ENCODE peak calls at places on chromosomes 12 and 14, in seven cellular contexts. O, Y, W, R, K, T and E are unnamed samples.
A peak's percentile ranks its signal among the peaks of the same experiment; 100 is the strongest.

GRCh38 chr14:102272392-102272791 is 32.6 kb downstream of the MOK start:
- DNase-seq in O (no peak), Y (no peak), W (no peak), R (no peak), K (peak; percentile 66), T (no peak), E (no peak)

GRCh38 chr12:92068441-92068840 is 77.2 kb downstream of the BTG1 start:
- DNase-seq in O (no peak), Y (no peak), W (peak; percentile 52), R (no peak), K (no peak), T (no peak), E (no peak)

GRCh38 chr12:68755536-68756243 is 9.7 kb downstream of the SLC35E3 start:
- DNase-seq in O (no peak), Y (no peak), W (no peak), R (no peak), K (no peak), T (no peak), E (no peak)

GRCh38 chr14:85444685-85445084 is 85.3 kb upstream of the FLRT2 start:
- DNase-seq in O (no peak), Y (no peak), W (peak; percentile 14), R (no peak), K (peak; percentile 22), T (no peak), E (peak; percentile 13)

GRCh38 chr12:121765573-121765972 is 27.9 kb downstream of the RHOF start:
- DNase-seq in O (no peak), Y (no peak), W (peak; percentile 89), R (no peak), K (peak; percentile 93), T (no peak), E (peak; percentile 71)

GRCh38 chr14:22423958-22424357 is 165.1 kb downstream of the DAD1 start:
- DNase-seq in O (no peak), Y (no peak), W (no peak), R (no peak), K (no peak), T (no peak), E (no peak)

GRCh38 chr12:7642876-7643309 is 22.8 kb downstream of the APOBEC1 start:
- DNase-seq in O (no peak), Y (no peak), W (peak; percentile 9), R (no peak), K (peak; percentile 37), T (no peak), E (peak; percentile 3)

GRCh38 chr14:32574269-32574668 is 245.2 kb downstream of the AKAP6 start:
- DNase-seq in O (no peak), Y (no peak), W (no peak), R (no peak), K (no peak), T (no peak), E (no peak)

GRCh38 chr12:133106253-133106652 is 23.8 kb downstream of the ZNF891 start:
- DNase-seq in O (no peak), Y (no peak), W (peak; percentile 40), R (no peak), K (peak; percentile 5), T (no peak), E (no peak)

GRCh38 chr12:75427491-75427890 is 36.6 kb downstream of the GLIPR1L2 start:
- DNase-seq in O (no peak), Y (no peak), W (no peak), R (no peak), K (no peak), T (no peak), E (no peak)

GRCh38 chr12:50706606-50707005 is 57.3 kb upstream of the ATF1 start:
- DNase-seq in O (no peak), Y (no peak), W (no peak), R (no peak), K (no peak), T (no peak), E (no peak)

GRCh38 chr14:99899578-99900178 is 106.5 kb downstream of the EML1 start:
- DNase-seq in O (no peak), Y (no peak), W (peak; percentile 59), R (no peak), K (peak; percentile 47), T (no peak), E (no peak)

GRCh38 chr12:80627773-80628172 is 79.7 kb upstream of the MYF6 start:
- DNase-seq in O (no peak), Y (no peak), W (peak; percentile 97), R (no peak), K (peak; percentile 89), T (no peak), E (no peak)

GRCh38 chr14:99247091-99247729 is 24.8 kb downstream of the BCL11B start:
- DNase-seq in O (no peak), Y (no peak), W (no peak), R (no peak), K (no peak), T (no peak), E (no peak)

GRCh38 chr12:57213068-57213715 is 3.4 kb upstream of the NXPH4 start:
- DNase-seq in O (peak; percentile 93), Y (peak; percentile 93), W (peak; percentile 86), R (peak; percentile 89), K (peak; percentile 90), T (peak; percentile 78), E (peak; percentile 77)

GRCh38 chr12:57213763-57214397 is 2.7 kb upstream of the NXPH4 start:
- DNase-seq in O (no peak), Y (no peak), W (no peak), R (no peak), K (peak; percentile 32), T (no peak), E (no peak)

GRCh38 chr12:57214398-57214781 is 2.2 kb upstream of the NXPH4 start:
- DNase-seq in O (no peak), Y (no peak), W (peak; percentile 54), R (peak; percentile 70), K (peak; percentile 75), T (peak; percentile 62), E (peak; percentile 44)

GRCh38 chr12:57216014-57216891 is at the start of gene NXPH4:
- DNase-seq in O (peak; percentile 66), Y (no peak), W (no peak), R (peak; percentile 58), K (peak; percentile 54), T (peak; percentile 48), E (peak; percentile 54)

GRCh38 chr12:57215065-57215464 is 1.5 kb upstream of the NXPH4 start:
- DNase-seq in O (no peak), Y (no peak), W (no peak), R (no peak), K (no peak), T (no peak), E (no peak)
- H3K27me3 ChIP-seq in O (no peaks in the 10 kb centered on the region), Y (peaks cover 46% of the 10 kb centered on the region), W (peaks cover 34% of the 10 kb centered on the region), R (peaks cover 13% of the 10 kb centered on the region), K (no peaks in the 10 kb centered on the region), T (peaks cover 63% of the 10 kb centered on the region), E (peaks cover 3% of the 10 kb centered on the region)

GRCh38 chr12:120467439-120467838 is 2.1 kb downstream of the SRSF9 start:
- DNase-seq in O (no peak), Y (no peak), W (no peak), R (no peak), K (no peak), T (no peak), E (no peak)

GRCh38 chr12:120468846-120469449 is 600 bp downstream of the SRSF9 start:
- DNase-seq in O (peak; percentile 57), Y (peak; percentile 66), W (no peak), R (peak; percentile 70), K (peak; percentile 51), T (no peak), E (peak; percentile 28)

GRCh38 chr12:120470150-120470817 is 736 bp upstream of the SRSF9 start:
- DNase-seq in O (peak; percentile 41), Y (no peak), W (peak; percentile 33), R (no peak), K (peak; percentile 56), T (no peak), E (no peak)

GRCh38 chr12:120468271-120468845 is 1.2 kb downstream of the SRSF9 start:
- DNase-seq in O (peak; percentile 52), Y (peak; percentile 68), W (peak; percentile 71), R (no peak), K (peak; percentile 80), T (no peak), E (peak; percentile 37)

DNA sequence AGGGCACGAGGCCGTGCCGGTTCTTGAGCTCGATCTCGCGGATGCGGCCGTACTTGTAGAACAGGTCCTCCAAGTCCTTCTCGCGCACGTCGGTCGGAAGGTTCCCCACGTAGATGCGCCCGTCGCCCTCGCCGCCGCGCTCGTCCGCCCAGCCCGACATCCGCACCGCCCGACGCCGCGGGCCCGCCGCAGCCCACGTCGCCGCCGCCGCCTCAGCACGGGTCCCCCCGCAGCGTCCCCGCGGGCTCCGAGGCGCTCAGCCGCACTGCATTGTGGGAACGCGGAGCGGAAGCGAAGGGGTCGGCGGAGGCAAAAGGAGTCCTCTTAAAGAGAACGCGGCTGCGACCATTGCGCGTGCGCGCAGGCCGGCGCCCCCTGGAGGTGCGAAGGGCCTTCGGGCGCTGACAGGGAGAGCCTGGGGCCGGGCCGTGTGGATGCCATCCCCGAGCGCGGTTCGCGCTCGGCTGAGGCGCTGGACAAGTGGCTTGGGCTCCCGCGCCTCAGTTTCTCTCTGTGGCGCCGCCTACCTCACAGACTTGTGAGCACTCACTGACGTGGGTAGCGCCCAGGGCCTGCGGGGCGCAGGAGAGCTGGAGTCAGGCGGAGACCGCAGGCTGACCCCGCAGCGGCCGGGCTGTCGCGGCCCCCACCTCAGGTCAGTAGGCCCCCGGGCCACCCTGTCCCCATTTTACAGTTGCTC is at the start of gene SRSF9:
- DNase-seq in O (peak; percentile 97), Y (peak; percentile 98), W (peak; percentile 98), R (peak; percentile 97), K (peak; percentile 98), T (peak; percentile 94), E (peak; percentile 95)
- H3K27me3 ChIP-seq in O (no peaks in the 10 kb centered on the region), Y (no peaks in the 10 kb centered on the region), W (no peaks in the 10 kb centered on the region), R (no peaks in the 10 kb centered on the region), K (no peaks in the 10 kb centered on the region), T (no peaks in the 10 kb centered on the region), E (no peaks in the 10 kb centered on the region)

DNA sequence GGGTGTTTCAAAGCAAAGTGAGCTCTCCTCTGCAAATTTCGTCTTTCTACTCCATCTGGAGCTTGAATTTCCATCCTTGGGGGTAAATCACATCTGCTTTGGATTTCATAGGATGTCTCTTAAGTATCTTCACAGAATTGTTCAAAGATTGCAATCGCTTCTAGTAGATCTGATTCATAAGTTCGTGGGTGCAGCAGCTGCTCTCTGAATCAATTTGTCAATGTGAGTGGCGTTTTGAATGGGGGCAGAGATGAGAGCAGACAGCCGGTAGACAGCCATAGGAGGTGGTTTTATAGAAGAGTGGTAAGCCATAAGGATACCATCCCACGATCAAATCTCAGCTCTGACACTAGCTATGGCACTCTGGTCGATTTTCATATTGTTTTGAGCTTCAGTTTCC is 146.0 kb upstream of the RPH3A start:
- DNase-seq in O (no peak), Y (no peak), W (no peak), R (no peak), K (no peak), T (no peak), E (no peak)
- H3K27me3 ChIP-seq in O (no peaks in the 10 kb centered on the region), Y (no peaks in the 10 kb centered on the region), W (no peaks in the 10 kb centered on the region), R (no peaks in the 10 kb centered on the region), K (no peaks in the 10 kb centered on the region), T (peaks cover 14% of the 10 kb centered on the region), E (peaks cover 9% of the 10 kb centered on the region)

GRCh38 chr12:57215668-57216013 is 953 bp upstream of the NXPH4 start:
- DNase-seq in O (no peak), Y (no peak), W (no peak), R (no peak), K (peak; percentile 71), T (no peak), E (peak; percentile 28)
- H3K27me3 ChIP-seq in O (no peaks in the 10 kb centered on the region), Y (peaks cover 50% of the 10 kb centered on the region), W (peaks cover 37% of the 10 kb centered on the region), R (peaks cover 13% of the 10 kb centered on the region), K (peaks cover 2% of the 10 kb centered on the region), T (peaks cover 67% of the 10 kb centered on the region), E (peaks cover 3% of the 10 kb centered on the region)

GRCh38 chr12:9928607-9929006 is 3.6 kb downstream of the CLEC2A start:
- DNase-seq in O (no peak), Y (no peak), W (no peak), R (no peak), K (no peak), T (no peak), E (no peak)
- H3K27me3 ChIP-seq in O (no peaks in the 10 kb centered on the region), Y (no peaks in the 10 kb centered on the region), W (no peaks in the 10 kb centered on the region), R (no peaks in the 10 kb centered on the region), K (peaks cover 5% of the 10 kb centered on the region), T (peaks cover 3% of the 10 kb centered on the region), E (no peaks in the 10 kb centered on the region)